ENCODE peak calls at places on chromosome 2, in eight cellular contexts. G is heart right ventricle; B is A549; E is gastrocnemius medialis; J is mammary epithelial cell; A is tibial nerve; U is HL-60; D is CD4-positive, alpha-beta T cell. Q is an unnamed sample.
A peak's percentile ranks its signal among the peaks of the same experiment; 100 is the strongest.

GRCh38 chr2:10935953-10936942 is 24.5 kb downstream of the KCNF1 start:
- DNase-seq in E (no peak), G (no peak), U (no peak), A (no peak), B (peak; percentile 99), J (peak; percentile 96), D (no peak), Q (no peak)

GRCh38 chr2:28674062-28674712 is 77.4 kb upstream of the PPP1CB start:
- DNase-seq in G (no peak), A (no peak), B (no peak), J (no peak), E (no peak), U (no peak), D (no peak), Q (no peak)

GRCh38 chr2:196225213-196225612 is 53.8 kb upstream of the STK17B start:
- DNase-seq in G (no peak), U (no peak), D (no peak), A (no peak), J (peak; percentile 33), B (no peak), E (no peak), Q (no peak)

GRCh38 chr2:22450831-22451230 is 934.1 kb upstream of the KLHL29 start:
- DNase-seq in E (no peak), J (no peak), U (no peak), G (no peak), B (no peak), A (no peak), D (no peak), Q (peak; percentile 15)

GRCh38 chr2:181152701-181153100 is 172.3 kb downstream of the UBE2E3 start:
- DNase-seq in G (no peak), J (no peak), U (no peak), B (no peak), D (no peak), E (no peak), A (no peak), Q (no peak)

GRCh38 chr2:215410932-215411285 is 25.0 kb downstream of the FN1 start:
- DNase-seq in D (no peak), E (no peak), B (peak; percentile 71), J (peak; percentile 86), A (no peak), U (no peak), G (no peak), Q (no peak)

GRCh38 chr2:72116081-72116533 is 31.6 kb downstream of the CYP26B1 start:
- DNase-seq in U (no peak), G (no peak), E (no peak), D (no peak), A (no peak), J (no peak), B (peak; percentile 49), Q (no peak)

GRCh38 chr2:15436195-15436594 is 124.9 kb downstream of the NBAS start:
- DNase-seq in D (no peak), A (no peak), J (no peak), U (no peak), B (no peak), G (no peak), E (no peak), Q (no peak)

GRCh38 chr2:156470975-156471583 is 34.9 kb downstream of the GPD2 start:
- DNase-seq in A (no peak), G (no peak), D (no peak), J (no peak), U (peak; percentile 51), E (no peak), B (no peak), Q (no peak)

GRCh38 chr2:218097975-218098374 is 27.9 kb upstream of the CXCR2 start:
- DNase-seq in A (no peak), E (no peak), J (no peak), D (no peak), B (no peak), U (no peak), G (no peak), Q (no peak)

GRCh38 chr2:241001413-241002274 is 3.2 kb downstream of the SNED1 start:
- DNase-seq in B (no peak), U (no peak), E (no peak), J (no peak), D (no peak), A (peak; percentile 11), G (no peak), Q (no peak)

GRCh38 chr2:43164686-43165085 is 61.7 kb downstream of the ZFP36L2 start:
- DNase-seq in D (no peak), E (no peak), B (no peak), A (no peak), J (no peak), U (no peak), G (no peak), Q (no peak)

GRCh38 chr2:113240150-113240914 is 38.4 kb downstream of the PAX8 start:
- DNase-seq in B (peak; percentile 87), J (peak; percentile 95), G (peak; percentile 87), U (no peak), D (no peak), A (peak; percentile 82), E (peak; percentile 78), Q (peak; percentile 76)

GRCh38 chr2:118363604-118364003 is 275.3 kb downstream of the INSIG2 start:
- DNase-seq in U (no peak), J (peak; percentile 89), E (no peak), B (no peak), D (no peak), G (no peak), A (no peak), Q (no peak)

GRCh38 chr2:98634406-98635092 is 26.2 kb downstream of the UNC50 start:
- DNase-seq in B (peak; percentile 29), J (peak; percentile 1), D (no peak), U (no peak), E (no peak), A (no peak), G (no peak), Q (no peak)

GRCh38 chr2:233436191-233436581 is 81.9 kb downstream of the DGKD start:
- DNase-seq in E (peak; percentile 59), A (no peak), D (no peak), U (no peak), J (no peak), G (no peak), B (no peak), Q (no peak)

GRCh38 chr2:144523606-144524131 is 3.8 kb upstream of the ZEB2 start:
- DNase-seq in E (no peak), D (no peak), G (no peak), B (no peak), J (no peak), U (no peak), A (no peak), Q (no peak)

GRCh38 chr2:52668752-52669151 is 1098.9 kb upstream of the CHAC2 start:
- DNase-seq in A (no peak), J (no peak), E (no peak), U (no peak), G (no peak), B (no peak), D (no peak), Q (no peak)

GRCh38 chr2:61045999-61046398 is 19.7 kb upstream of the SANBR start:
- DNase-seq in U (no peak), B (no peak), D (no peak), A (no peak), E (no peak), G (no peak), J (no peak), Q (no peak)

GRCh38 chr2:221924551-221924950 is 352.4 kb upstream of the EPHA4 start:
- DNase-seq in J (no peak), E (no peak), G (no peak), U (no peak), D (no peak), B (no peak), A (no peak), Q (no peak)

GRCh38 chr2:96926236-96926635 is 56.4 kb upstream of the SEMA4C start:
- DNase-seq in J (no peak), E (no peak), G (no peak), D (no peak), U (no peak), A (no peak), B (no peak), Q (no peak)
- H3K27ac ChIP-seq in J (no peak overlapping the region), E (no peak overlapping the region), G (no peak overlapping the region), D (no peak overlapping the region), U (no peak overlapping the region), A (no peak overlapping the region), B (no peak overlapping the region), Q (peak overlapping the region; percentile 98)

GRCh38 chr2:40394597-40394996 is 57.3 kb downstream of the SLC8A1 start:
- DNase-seq in B (no peak), D (no peak), J (no peak), A (no peak), E (no peak), G (no peak), U (peak; percentile 13), Q (no peak)
- H3K27ac ChIP-seq in B (no peak overlapping the region), D (no peak overlapping the region), J (no peak overlapping the region), A (no peak overlapping the region), E (no peak overlapping the region), G (peak overlapping the region; percentile 10), U (no peak overlapping the region), Q (no peak overlapping the region)

DNA sequence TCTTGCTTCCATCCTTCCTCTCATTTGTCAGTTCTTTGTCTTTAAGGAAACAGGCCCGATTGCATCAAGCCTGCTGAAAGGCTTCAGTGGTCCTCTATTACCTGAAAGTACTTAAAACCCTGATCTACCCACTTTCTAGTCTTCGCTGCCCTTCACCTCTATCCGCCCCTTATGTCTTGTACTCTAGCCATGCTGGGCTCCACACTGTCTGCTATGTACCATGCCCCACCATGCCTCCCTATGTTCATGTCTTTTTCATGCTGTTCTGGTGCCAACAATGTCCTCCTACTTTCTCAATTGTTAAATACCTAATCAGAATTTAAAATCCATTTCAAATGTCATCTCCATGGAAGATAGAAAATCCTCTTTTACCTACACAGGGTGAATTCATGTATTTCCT is 28.2 kb downstream of the CRYGD start:
- DNase-seq in U (no peak), B (no peak), J (no peak), E (no peak), G (no peak), A (no peak), D (no peak), Q (no peak)
- H3K27ac ChIP-seq in U (no peak overlapping the region), B (no peak overlapping the region), J (no peak overlapping the region), E (no peak overlapping the region), G (no peak overlapping the region), A (no peak overlapping the region), D (no peak overlapping the region), Q (no peak overlapping the region)

GRCh38 chr2:80002761-80003160 is 301.8 kb downstream of the LRRTM1 start:
- DNase-seq in J (no peak), U (no peak), G (no peak), D (no peak), A (no peak), E (no peak), B (no peak), Q (no peak)
- H3K27ac ChIP-seq in J (no peak overlapping the region), U (no peak overlapping the region), G (no peak overlapping the region), D (no peak overlapping the region), A (no peak overlapping the region), E (no peak overlapping the region), B (no peak overlapping the region), Q (no peak overlapping the region)